ENCODE peak calls at places on chromosomes 1 and 21, in ten cellular contexts. M, C, N, H, D, J, K, L, P and Y are unnamed samples.

GRCh38 chr1:115041654-115042053 is 12.0 kb downstream of the TSHB start:
- DNase-seq in M (no peak), C (no peak), N (no peak), H (no peak), D (no peak), J (no peak), K (no peak), L (no peak), P (peak), Y (no peak)

GRCh38 chr1:172826096-172826741 is 167.3 kb downstream of the FASLG start:
- DNase-seq in M (peak), C (no peak), N (no peak), H (peak), D (no peak), J (peak), K (peak), L (no peak), P (peak), Y (peak)

GRCh38 chr21:25457946-25458345 is 149.3 kb downstream of the MRPL39 start:
- DNase-seq in M (no peak), C (no peak), N (no peak), H (no peak), D (no peak), J (no peak), K (no peak), L (no peak), P (no peak), Y (no peak)

GRCh38 chr1:15426492-15427279 is 11.6 kb upstream of the CTRC start:
- DNase-seq in M (no peak), C (no peak), N (peak), H (peak), D (no peak), J (no peak), K (no peak), L (no peak), P (no peak), Y (no peak)

GRCh38 chr1:23345920-23346319 is 1.8 kb upstream of the HNRNPR start:
- DNase-seq in M (no peak), C (no peak), N (no peak), H (no peak), D (no peak), J (no peak), K (no peak), L (no peak), P (no peak), Y (no peak)

GRCh38 chr1:224623743-224624333 is 7.7 kb downstream of the CNIH3 start:
- DNase-seq in M (peak), C (no peak), N (no peak), H (no peak), D (no peak), J (peak), K (no peak), L (no peak), P (peak), Y (peak)

GRCh38 chr1:110056776-110057175 is 13.7 kb downstream of the ALX3 start:
- DNase-seq in M (peak), C (no peak), N (peak), H (no peak), D (no peak), J (no peak), K (no peak), L (no peak), P (peak), Y (no peak)

GRCh38 chr1:92909321-92909720 is 51.9 kb downstream of the DIPK1A start:
- DNase-seq in M (peak), C (no peak), N (no peak), H (no peak), D (no peak), J (no peak), K (no peak), L (no peak), P (peak), Y (no peak)

GRCh38 chr1:23475134-23475628 is 8.8 kb downstream of the ASAP3 start:
- DNase-seq in M (peak), C (no peak), N (no peak), H (no peak), D (no peak), J (no peak), K (no peak), L (no peak), P (peak), Y (no peak)

GRCh38 chr1:108639899-108640560 is 20.9 kb downstream of the HENMT1 start:
- DNase-seq in M (no peak), C (no peak), N (no peak), H (no peak), D (no peak), J (no peak), K (no peak), L (no peak), P (no peak), Y (no peak)

GRCh38 chr1:194366705-194367104 is 1180.3 kb upstream of the B3GALT2 start:
- DNase-seq in M (no peak), C (no peak), N (no peak), H (no peak), D (no peak), J (no peak), K (no peak), L (no peak), P (peak), Y (no peak)

GRCh38 chr1:59292557-59292956 is 4.3 kb upstream of the FGGY start:
- DNase-seq in M (peak), C (no peak), N (peak), H (peak), D (peak), J (peak), K (peak), L (peak), P (no peak), Y (peak)

GRCh38 chr21:45550552-45551210 is 8.4 kb upstream of the SLC19A1 start:
- DNase-seq in M (peak), C (no peak), N (peak), H (peak), D (no peak), J (peak), K (peak), L (no peak), P (no peak), Y (peak)

GRCh38 chr1:149849246-149849946 is 50.0 kb upstream of the BOLA1 start:
- DNase-seq in M (peak), C (no peak), N (no peak), H (no peak), D (no peak), J (peak), K (no peak), L (no peak), P (no peak), Y (no peak)

GRCh38 chr1:12208764-12209494 is 20.9 kb upstream of the VPS13D start:
- DNase-seq in M (peak), C (peak), N (peak), H (peak), D (peak), J (peak), K (peak), L (peak), P (peak), Y (peak)

GRCh38 chr1:186511761-186512637 is 51.1 kb upstream of the PDC start:
- DNase-seq in M (no peak), C (no peak), N (no peak), H (no peak), D (no peak), J (peak), K (no peak), L (peak), P (no peak), Y (no peak)

GRCh38 chr1:235883261-235883927 is 16.7 kb upstream of the LYST start:
- DNase-seq in M (peak), C (no peak), N (peak), H (peak), D (peak), J (peak), K (no peak), L (peak), P (peak), Y (peak)

GRCh38 chr1:81660286-81660685 is 140.4 kb upstream of the ADGRL2 start:
- DNase-seq in M (peak), C (no peak), N (no peak), H (no peak), D (no peak), J (no peak), K (no peak), L (no peak), P (no peak), Y (no peak)

GRCh38 chr1:38029725-38030511 is 16.7 kb downstream of the POU3F1 start:
- DNase-seq in M (peak), C (peak), N (peak), H (peak), D (no peak), J (peak), K (no peak), L (no peak), P (peak), Y (peak)

GRCh38 chr1:236642763-236643162 is 38.4 kb upstream of the HEATR1 start:
- DNase-seq in M (no peak), C (no peak), N (no peak), H (no peak), D (no peak), J (no peak), K (no peak), L (no peak), P (no peak), Y (no peak)

GRCh38 chr1:163035791-163036249 is 33.3 kb upstream of the RGS4 start:
- DNase-seq in M (peak), C (peak), N (no peak), H (no peak), D (no peak), J (no peak), K (no peak), L (no peak), P (peak), Y (no peak)

GRCh38 chr1:226951286-226952120 is 11.4 kb downstream of the COQ8A start:
- DNase-seq in M (no peak), C (no peak), N (no peak), H (no peak), D (no peak), J (no peak), K (no peak), L (no peak), P (no peak), Y (no peak)

DNA sequence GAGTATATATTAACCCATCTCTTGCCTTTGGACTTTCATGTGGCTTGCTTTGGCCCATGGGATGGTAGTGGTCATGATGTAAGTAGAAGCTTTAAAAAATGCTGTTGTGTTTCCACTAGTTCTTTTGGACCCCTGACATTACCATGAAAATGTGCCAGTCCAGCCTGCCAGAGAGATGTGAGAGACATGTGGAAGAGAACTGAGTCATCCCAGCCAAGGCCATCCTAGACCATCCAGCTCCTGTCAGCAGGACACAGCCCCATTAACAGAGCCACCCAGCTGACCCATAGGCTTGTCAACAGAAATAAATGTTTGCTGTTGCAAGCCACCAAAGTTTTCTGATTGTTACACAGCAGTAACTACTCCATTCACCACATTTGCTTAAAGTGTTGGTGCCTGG is 3.9 kb upstream of the CD101 start:
- DNase-seq in M (no peak), C (no peak), N (no peak), H (no peak), D (no peak), J (no peak), K (no peak), L (no peak), P (no peak), Y (no peak)
- TF ChIP-seq CTCF in M (no peak), C (no peak), N (no peak), H (no peak), D (no peak), J (no peak), K (no peak), L (no peak), P (no peak), Y (no peak)

DNA sequence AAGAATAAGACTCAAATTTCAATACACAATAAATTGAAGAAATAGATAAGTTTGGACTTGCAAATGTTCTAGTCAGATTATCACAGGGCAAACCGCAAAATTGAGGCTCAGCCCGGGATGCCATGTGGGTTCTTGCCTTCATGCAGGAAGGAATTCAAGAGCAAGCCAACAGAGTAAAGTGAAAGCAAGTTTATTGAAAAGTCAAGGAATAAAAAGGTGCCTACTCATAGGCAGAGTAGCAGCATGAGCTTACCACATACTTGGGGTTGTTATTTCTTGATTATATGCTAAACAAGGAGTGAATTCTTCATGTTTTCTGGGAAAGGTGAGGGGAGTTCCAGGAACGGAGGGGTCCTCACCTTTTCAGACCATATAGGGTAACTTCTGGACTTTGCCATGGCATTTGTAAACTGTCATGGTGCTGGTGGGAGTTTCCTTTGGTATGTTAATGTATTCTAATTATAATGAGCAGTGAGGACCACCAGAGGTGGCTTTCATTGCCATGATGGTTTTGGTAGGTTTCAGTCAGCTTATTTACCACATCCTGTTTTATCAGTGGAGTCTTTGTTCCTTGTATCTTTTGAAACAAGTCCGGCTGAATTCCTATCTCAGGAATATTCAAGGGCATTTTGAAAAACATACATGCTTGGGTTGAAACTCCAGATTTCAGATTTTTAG is 2.0 kb upstream of the OR2AK2 start:
- DNase-seq in M (no peak), C (no peak), N (no peak), H (no peak), D (no peak), J (no peak), K (no peak), L (no peak), P (no peak), Y (no peak)
- TF ChIP-seq CTCF in M (no peak), C (no peak), N (no peak), H (no peak), D (no peak), J (no peak), K (no peak), L (no peak), P (no peak), Y (no peak)

GRCh38 chr1:18769140-18769539 is 90.3 kb downstream of the TAS1R2 start:
- DNase-seq in M (no peak), C (no peak), N (no peak), H (no peak), D (no peak), J (no peak), K (no peak), L (no peak), P (no peak), Y (no peak)
- TF ChIP-seq CTCF in M (no peak), C (no peak), N (no peak), H (no peak), D (no peak), J (no peak), K (no peak), L (no peak), P (no peak), Y (no peak)

GRCh38 chr1:84834419-84835064 is 58.5 kb downstream of the LPAR3 start:
- DNase-seq in M (peak), C (no peak), N (no peak), H (peak), D (no peak), J (no peak), K (no peak), L (no peak), P (peak), Y (no peak)

GRCh38 chr1:84833198-84833597 is 59.8 kb downstream of the LPAR3 start:
- DNase-seq in M (no peak), C (no peak), N (no peak), H (no peak), D (no peak), J (no peak), K (no peak), L (no peak), P (no peak), Y (no peak)

GRCh38 chr1:84839544-84839943 is 53.5 kb downstream of the LPAR3 start:
- DNase-seq in M (no peak), C (no peak), N (no peak), H (no peak), D (no peak), J (no peak), K (no peak), L (no peak), P (no peak), Y (no peak)

GRCh38 chr1:84836145-84836544 is 56.9 kb downstream of the LPAR3 start:
- DNase-seq in M (no peak), C (no peak), N (no peak), H (no peak), D (no peak), J (no peak), K (no peak), L (no peak), P (no peak), Y (no peak)

GRCh38 chr1:84835169-84835568 is 57.8 kb downstream of the LPAR3 start:
- DNase-seq in M (no peak), C (no peak), N (no peak), H (no peak), D (no peak), J (no peak), K (no peak), L (no peak), P (peak), Y (no peak)
- TF ChIP-seq CTCF in M (no peak), C (no peak), N (no peak), H (no peak), D (no peak), J (no peak), K (no peak), L (no peak), P (no peak), Y (no peak)

DNA sequence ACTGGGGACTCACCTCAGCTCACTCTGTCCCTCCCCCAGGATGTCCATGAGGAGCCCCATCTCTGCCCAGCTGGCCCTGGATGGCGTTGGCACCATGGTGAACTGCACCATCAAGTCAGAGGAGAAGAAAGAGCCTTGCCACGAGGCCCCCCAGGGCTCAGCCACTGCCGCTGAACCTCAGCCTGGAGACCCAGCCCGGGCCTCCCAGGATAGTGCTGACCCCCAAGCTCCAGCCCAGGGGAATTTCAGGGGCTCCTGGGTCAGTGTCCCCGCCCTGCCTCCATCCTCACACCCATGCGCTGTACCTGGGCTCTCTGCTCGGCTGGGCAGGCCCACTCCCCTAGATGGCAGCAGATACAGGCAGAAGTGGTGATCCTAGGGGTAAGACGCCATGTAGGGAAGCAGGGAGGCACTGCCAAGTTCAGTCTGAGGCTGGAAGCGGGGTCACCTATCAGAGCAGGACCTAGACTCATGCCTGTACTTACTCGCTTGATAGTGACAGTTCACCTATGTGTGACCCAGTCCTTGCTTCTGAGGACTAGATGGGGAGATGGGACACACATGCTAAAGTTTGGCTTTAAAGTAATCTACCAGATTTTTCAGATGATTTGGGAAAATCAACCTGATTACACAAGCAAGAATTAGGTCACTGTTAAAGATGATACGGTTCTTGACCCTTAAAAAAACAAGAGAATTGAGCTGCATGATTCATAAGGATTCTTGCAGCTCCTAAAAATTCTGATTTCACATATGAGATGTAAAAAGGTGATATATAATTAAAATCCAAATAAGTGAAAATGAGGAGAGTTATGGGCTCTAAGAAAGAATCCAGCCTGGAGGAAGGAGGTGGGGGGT is 38.7 kb downstream of the ETNK2 start:
- DNase-seq in M (no peak), C (no peak), N (no peak), H (no peak), D (no peak), J (no peak), K (no peak), L (no peak), P (no peak), Y (no peak)
- TF ChIP-seq CTCF in M (no peak), C (no peak), N (no peak), H (no peak), D (no peak), J (no peak), K (no peak), L (no peak), P (no peak), Y (no peak)

GRCh38 chr1:183724350-183725042 is 71.4 kb upstream of the APOBEC4 start:
- DNase-seq in M (no peak), C (no peak), N (no peak), H (no peak), D (peak), J (no peak), K (no peak), L (no peak), P (no peak), Y (no peak)
- TF ChIP-seq CTCF in M (no peak), C (no peak), N (no peak), H (no peak), D (no peak), J (no peak), K (no peak), L (no peak), P (no peak), Y (no peak)

GRCh38 chr1:25610822-25611630 is 5.6 kb upstream of the MAN1C1 start:
- DNase-seq in M (peak), C (no peak), N (no peak), H (no peak), D (no peak), J (peak), K (no peak), L (no peak), P (no peak), Y (no peak)
- TF ChIP-seq CTCF in M (peak), C (no peak), N (no peak), H (no peak), D (no peak), J (peak), K (no peak), L (no peak), P (peak), Y (no peak)